ENCODE peak calls at places on chromosomes 6 and 20, in seven cellular contexts. Z is HepG2, Y is psoas muscle, K is activated B cell treated with CpG ODN at 0.5 μM for 24 hours, H is ovary, M is glutamatergic neuron, X is fibroblast of lung. L is an unnamed sample.

GRCh38 chr6:41551086-41551702 is 5.0 kb downstream of the FOXP4 start:
- DNase-seq in Z (no peak), Y (no peak), K (no peak), H (no peak), M (no peak), X (no peak), L (no peak)

GRCh38 chr6:136226027-136226673 is 24.0 kb downstream of the MTFR2 start:
- DNase-seq in Z (peak; percentile 59), Y (peak; percentile 52), K (no peak), H (peak; percentile 66), M (peak; percentile 51), X (peak; percentile 83), L (peak; percentile 25)

GRCh38 chr6:77502966-77503365 is 39.7 kb upstream of the HTR1B start:
- DNase-seq in Z (no peak), Y (no peak), K (no peak), H (no peak), M (no peak), X (no peak), L (no peak)

GRCh38 chr6:107655245-107655644 is 165.3 kb downstream of the SOBP start:
- DNase-seq in Z (no peak), Y (no peak), K (no peak), H (no peak), M (no peak), X (no peak), L (no peak)

GRCh38 chr20:60039526-60039925 is 81.3 kb downstream of the CDH26 start:
- DNase-seq in Z (no peak), Y (no peak), K (no peak), H (no peak), M (no peak), X (no peak), L (no peak)

GRCh38 chr20:22686097-22686496 is 101.7 kb upstream of the FOXA2 start:
- DNase-seq in Z (peak; percentile 32), Y (peak; percentile 70), K (no peak), H (peak; percentile 42), M (peak; percentile 67), X (peak; percentile 61), L (no peak)

GRCh38 chr6:53725791-53726575 is 60.4 kb upstream of the KLHL31 start:
- DNase-seq in Z (peak; percentile 72), Y (peak; percentile 88), K (peak; percentile 63), H (peak; percentile 87), M (peak; percentile 89), X (peak; percentile 71), L (peak; percentile 71)

GRCh38 chr6:75743971-75744370 is 5.1 kb upstream of the MYO6 start:
- DNase-seq in Z (no peak), Y (no peak), K (no peak), H (no peak), M (no peak), X (no peak), L (no peak)

GRCh38 chr6:85459224-85459901 is 9.5 kb downstream of the NT5E start:
- DNase-seq in Z (no peak), Y (no peak), K (no peak), H (no peak), M (no peak), X (peak; percentile 70), L (no peak)

GRCh38 chr6:168574699-168575195 is 133.8 kb downstream of the SMOC2 start:
- DNase-seq in Z (no peak), Y (no peak), K (no peak), H (peak; percentile 88), M (no peak), X (no peak), L (no peak)

GRCh38 chr6:44416103-44416502 is 28.6 kb downstream of the CDC5L start:
- DNase-seq in Z (peak; percentile 33), Y (no peak), K (no peak), H (no peak), M (no peak), X (peak; percentile 43), L (no peak)

GRCh38 chr6:51579013-51579412 is 508.4 kb downstream of the PKHD1 start:
- DNase-seq in Z (no peak), Y (no peak), K (no peak), H (no peak), M (no peak), X (no peak), L (no peak)

GRCh38 chr20:21090112-21090737 is 15.9 kb downstream of the LINC00237 start:
- DNase-seq in Z (no peak), Y (no peak), K (no peak), H (no peak), M (no peak), X (no peak), L (no peak)

GRCh38 chr6:81614292-81614691 is 138.2 kb downstream of the TENT5A start:
- DNase-seq in Z (peak; percentile 13), Y (no peak), K (no peak), H (no peak), M (no peak), X (peak; percentile 15), L (no peak)

GRCh38 chr6:159080217-159080976 is 35.6 kb upstream of the TAGAP start:
- DNase-seq in Z (no peak), Y (no peak), K (no peak), H (no peak), M (no peak), X (no peak), L (no peak)

GRCh38 chr6:142897659-142898058 is 47.3 kb downstream of the HIVEP2 start:
- DNase-seq in Z (no peak), Y (no peak), K (no peak), H (no peak), M (no peak), X (no peak), L (no peak)

GRCh38 chr6:33699131-33699530 is 12.4 kb downstream of the UQCC2 start:
- DNase-seq in Z (no peak), Y (peak; percentile 39), K (no peak), H (peak; percentile 63), M (no peak), X (no peak), L (no peak)

GRCh38 chr6:104601756-104602155 is 258.0 kb downstream of the HACE1 start:
- DNase-seq in Z (no peak), Y (no peak), K (no peak), H (no peak), M (no peak), X (peak; percentile 2), L (no peak)

GRCh38 chr6:3869632-3870527 is 20.7 kb downstream of the FAM50B start:
- DNase-seq in Z (peak; percentile 92), Y (no peak), K (no peak), H (no peak), M (no peak), X (no peak), L (no peak)

DNA sequence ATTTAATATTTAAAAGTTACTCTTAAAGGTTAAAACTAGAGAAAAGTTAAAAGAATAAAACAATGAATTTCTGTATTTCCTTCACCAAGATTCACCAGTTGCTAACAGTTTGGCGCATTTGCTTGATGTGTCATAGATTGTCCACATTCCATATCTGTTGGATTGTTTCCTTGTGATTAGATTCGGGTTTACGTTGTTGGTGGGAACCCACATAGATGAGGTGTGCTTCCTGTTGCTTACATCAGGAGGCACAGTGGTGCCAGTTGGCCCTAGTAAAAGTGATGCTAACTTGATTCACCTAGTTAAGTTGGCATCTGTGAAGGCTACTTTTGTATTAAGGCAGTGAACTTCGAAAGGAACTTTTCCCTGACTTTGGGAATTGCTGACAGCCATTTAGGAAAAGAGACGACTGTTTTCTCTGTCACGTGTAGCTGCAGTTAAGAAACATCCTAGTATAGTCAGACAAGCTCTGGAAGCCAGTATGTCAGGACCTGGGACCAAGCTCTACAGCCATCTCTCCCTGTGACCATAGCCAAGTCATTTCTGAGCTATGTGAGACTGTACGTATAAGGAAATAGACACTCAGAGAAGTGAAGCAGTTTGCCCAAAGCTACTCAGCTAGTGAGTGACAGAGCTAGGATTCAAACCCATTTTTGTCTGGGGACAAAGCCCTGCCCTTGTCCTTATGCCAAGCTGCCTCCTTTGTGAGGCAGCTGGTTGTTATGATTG is 49.0 kb downstream of the PPARD start:
- DNase-seq in Z (no peak), Y (no peak), K (no peak), H (no peak), M (no peak), X (peak; percentile 70), L (no peak)
- TF ChIP-seq CTCF in Z (no peak), Y (no peak), K (no peak), H (no peak), M (no peak), X (peak; percentile 11), L (no peak)

DNA sequence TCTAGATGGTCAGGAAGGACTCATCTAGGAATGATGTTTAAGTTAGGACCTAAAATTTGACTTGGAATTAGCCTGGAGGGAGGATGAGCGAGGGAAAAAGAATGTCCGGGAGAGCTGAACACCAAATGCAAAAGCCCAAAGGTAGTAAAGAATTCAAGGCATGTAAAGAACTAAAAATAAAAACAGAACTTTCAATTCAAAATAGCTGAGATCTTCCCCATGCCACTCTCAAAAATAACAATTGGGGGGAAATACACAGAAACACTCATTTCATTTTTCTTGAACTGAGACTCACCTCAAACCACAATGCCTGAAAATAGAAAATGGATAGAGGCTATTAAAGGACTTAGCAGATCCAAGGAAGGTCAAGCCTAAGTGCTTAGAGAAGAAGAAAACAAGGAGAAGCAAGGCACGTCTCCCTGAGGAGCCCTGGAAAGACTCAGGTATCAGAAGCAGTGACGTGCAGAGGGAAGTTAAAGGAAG is 10.5 kb downstream of the PXT1 start:
- DNase-seq in Z (no peak), Y (no peak), K (no peak), H (no peak), M (no peak), X (no peak), L (no peak)
- TF ChIP-seq CTCF in Z (no peak), Y (no peak), K (no peak), H (no peak), M (no peak), X (no peak), L (no peak)

GRCh38 chr20:64130876-64131275 is 23.5 kb upstream of the NPBWR2 start:
- DNase-seq in Z (no peak), Y (no peak), K (no peak), H (no peak), M (peak; percentile 3), X (no peak), L (no peak)

GRCh38 chr20:64131406-64131805 is 24.0 kb upstream of the NPBWR2 start:
- DNase-seq in Z (peak; percentile 60), Y (no peak), K (no peak), H (no peak), M (peak; percentile 18), X (no peak), L (no peak)

GRCh38 chr20:64137598-64138031 is 26.6 kb upstream of the MYT1 start:
- DNase-seq in Z (no peak), Y (no peak), K (no peak), H (no peak), M (peak; percentile 11), X (no peak), L (no peak)

GRCh38 chr20:64136004-64136710 is 28.1 kb upstream of the MYT1 start:
- DNase-seq in Z (no peak), Y (no peak), K (no peak), H (no peak), M (peak; percentile 3), X (no peak), L (no peak)

GRCh38 chr20:64133951-64134407 is 26.6 kb upstream of the NPBWR2 start:
- DNase-seq in Z (no peak), Y (no peak), K (no peak), H (no peak), M (peak; percentile 28), X (no peak), L (no peak)
- TF ChIP-seq CTCF in Z (peak; percentile 68), Y (peak; percentile 9), K (no peak), H (no peak), M (no peak), X (peak; percentile 13), L (no peak)

DNA sequence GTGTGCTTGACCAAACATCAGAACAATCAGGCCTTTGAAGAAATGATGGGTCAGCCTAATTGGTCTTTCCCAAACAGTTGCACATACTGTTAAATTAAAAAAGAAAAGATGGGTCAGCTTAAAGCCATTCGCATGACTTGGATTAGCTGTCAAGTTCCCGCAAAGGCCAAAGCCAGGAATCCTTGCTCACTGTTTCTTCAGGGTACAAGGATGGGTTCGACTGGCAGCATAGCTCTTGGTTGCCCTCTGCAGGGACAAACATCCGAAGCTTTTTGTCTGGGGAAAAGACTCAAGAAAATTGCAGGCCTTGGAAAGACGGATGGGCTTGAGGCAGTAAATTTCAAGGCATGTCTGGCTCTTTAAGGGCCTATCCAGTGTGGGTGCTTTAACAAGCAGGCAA is 168.0 kb downstream of the HDGFL1 start:
- DNase-seq in Z (no peak), Y (no peak), K (no peak), H (peak; percentile 35), M (peak; percentile 68), X (peak; percentile 70), L (peak; percentile 16)
- TF ChIP-seq CTCF in Z (no peak), Y (peak; percentile 69), K (no peak), H (peak; percentile 54), M (peak; percentile 67), X (peak; percentile 74), L (peak; percentile 65)